ENCODE peak calls at places on chromosome 9, in seven cellular contexts. M is endothelial cell; N is lung; R is RPMI8226; K is activated CD4-positive, alpha-beta T cell treated with anti-CD3 and anti-CD28 coated beads for 24 hours; L is T47D; X is tibial nerve. E is an unnamed sample.

GRCh38 chr9:13939129-13939528 is 374.8 kb downstream of the NFIB start:
- DNase-seq in M (no peak), N (no peak), R (no peak), K (no peak), L (no peak), X (no peak), E (peak; percentile 83)

GRCh38 chr9:38346811-38347735 is 45.4 kb upstream of the ALDH1B1 start:
- DNase-seq in M (no peak), N (no peak), R (no peak), K (no peak), L (no peak), X (no peak), E (no peak)

GRCh38 chr9:3992924-3993323 is 306.9 kb downstream of the GLIS3 start:
- DNase-seq in M (no peak), N (no peak), R (no peak), K (no peak), L (no peak), X (no peak), E (no peak)

GRCh38 chr9:16673171-16673570 is 197.3 kb downstream of the BNC2 start:
- DNase-seq in M (no peak), N (no peak), R (no peak), K (no peak), L (no peak), X (no peak), E (no peak)

GRCh38 chr9:72200452-72200851 is 51.2 kb downstream of the GDA start:
- DNase-seq in M (no peak), N (no peak), R (no peak), K (no peak), L (no peak), X (no peak), E (no peak)

GRCh38 chr9:76803762-76804161 is 39.5 kb downstream of the PCA3 start:
- DNase-seq in M (no peak), N (no peak), R (no peak), K (no peak), L (no peak), X (no peak), E (no peak)

GRCh38 chr9:75164573-75164972 is 76.3 kb downstream of the OSTF1 start:
- DNase-seq in M (no peak), N (no peak), R (no peak), K (no peak), L (no peak), X (no peak), E (no peak)

GRCh38 chr9:9970514-9970913 is 642.3 kb downstream of the PTPRD start:
- DNase-seq in M (no peak), N (no peak), R (no peak), K (no peak), L (no peak), X (no peak), E (no peak)

GRCh38 chr9:134671341-134672113 is 29.9 kb downstream of the COL5A1 start:
- DNase-seq in M (no peak), N (peak; percentile 52), R (no peak), K (no peak), L (no peak), X (no peak), E (no peak)

GRCh38 chr9:91302831-91303230 is 58.9 kb downstream of the AUH start:
- DNase-seq in M (no peak), N (no peak), R (no peak), K (no peak), L (no peak), X (no peak), E (peak; percentile 91)

GRCh38 chr9:35731415-35732184 is 395 bp downstream of the TLN1 start:
- DNase-seq in M (no peak), N (no peak), R (no peak), K (no peak), L (no peak), X (no peak), E (peak; percentile 29)

GRCh38 chr9:37715260-37715659 is 38.3 kb upstream of the TRMT10B start:
- DNase-seq in M (no peak), N (no peak), R (no peak), K (no peak), L (no peak), X (no peak), E (no peak)

GRCh38 chr9:4097490-4097889 is 202.4 kb downstream of the GLIS3 start:
- DNase-seq in M (no peak), N (no peak), R (no peak), K (no peak), L (no peak), X (no peak), E (no peak)

GRCh38 chr9:94721754-94722153 is 4.7 kb upstream of the AOPEP start:
- DNase-seq in M (no peak), N (no peak), R (no peak), K (no peak), L (no peak), X (no peak), E (no peak)

GRCh38 chr9:133127340-133127981 is 6.4 kb upstream of the RALGDS start:
- DNase-seq in M (no peak), N (peak; percentile 80), R (no peak), K (no peak), L (no peak), X (no peak), E (peak; percentile 95)

GRCh38 chr9:95382433-95382832 is 64.9 kb upstream of the FANCC start:
- DNase-seq in M (no peak), N (no peak), R (no peak), K (no peak), L (no peak), X (no peak), E (no peak)

GRCh38 chr9:90124961-90125360 is 517.7 kb downstream of the DIRAS2 start:
- DNase-seq in M (no peak), N (no peak), R (no peak), K (no peak), L (no peak), X (no peak), E (no peak)

GRCh38 chr9:109887079-109887478 is 107.1 kb downstream of the PALM2AKAP2 start:
- DNase-seq in M (no peak), N (no peak), R (no peak), K (no peak), L (no peak), X (no peak), E (peak; percentile 46)

GRCh38 chr9:95573463-95573862 is 56.7 kb upstream of the PTCH1 start:
- DNase-seq in M (no peak), N (no peak), R (no peak), K (no peak), L (no peak), X (no peak), E (no peak)

GRCh38 chr9:129938291-129938979 is 103.2 kb downstream of the USP20 start:
- DNase-seq in M (no peak), N (no peak), R (peak; percentile 14), K (no peak), L (no peak), X (no peak), E (no peak)

GRCh38 chr9:110671849-110672248 is 3.3 kb downstream of the MUSK start:
- DNase-seq in M (no peak), N (no peak), R (no peak), K (no peak), L (no peak), X (no peak), E (peak; percentile 70)

GRCh38 chr9:70466976-70467551 is 52.6 kb upstream of the KLF9 start:
- DNase-seq in M (no peak), N (no peak), R (no peak), K (peak; percentile 35), L (no peak), X (no peak), E (peak; percentile 96)

GRCh38 chr9:93452710-93453046 is 703 bp downstream of the FAM120AOS start:
- DNase-seq in M (no peak), N (no peak), R (peak; percentile 40), K (no peak), L (no peak), X (no peak), E (no peak)

GRCh38 chr9:38144421-38144820 is 75.4 kb upstream of the SHB start:
- DNase-seq in M (no peak), N (no peak), R (no peak), K (no peak), L (no peak), X (no peak), E (peak; percentile 47)

GRCh38 chr9:120477534-120478001 is 102.4 kb downstream of the CDK5RAP2 start:
- DNase-seq in M (peak; percentile 78), N (peak; percentile 66), R (peak; percentile 9), K (no peak), L (peak; percentile 46), X (peak; percentile 33), E (peak; percentile 86)

GRCh38 chr9:14309403-14309802 is 4.5 kb downstream of the NFIB start:
- DNase-seq in M (no peak), N (no peak), R (no peak), K (no peak), L (no peak), X (no peak), E (peak; percentile 65)

GRCh38 chr9:92608221-92609141 is 61.5 kb downstream of the IPPK start:
- DNase-seq in M (no peak), N (no peak), R (no peak), K (no peak), L (no peak), X (no peak), E (no peak)

GRCh38 chr9:77954018-77954417 is 77.6 kb downstream of the GNAQ start:
- DNase-seq in M (no peak), N (no peak), R (no peak), K (no peak), L (no peak), X (no peak), E (no peak)

GRCh38 chr9:100221538-100221937 is 122.5 kb downstream of the INVS start:
- DNase-seq in M (no peak), N (no peak), R (no peak), K (no peak), L (no peak), X (no peak), E (no peak)

GRCh38 chr9:98765276-98765675 is 31.1 kb downstream of the ANKS6 start:
- DNase-seq in M (no peak), N (no peak), R (no peak), K (no peak), L (no peak), X (no peak), E (peak; percentile 76)

GRCh38 chr9:124124729-124125589 is 113.4 kb downstream of the LHX2 start:
- DNase-seq in M (no peak), N (no peak), R (no peak), K (no peak), L (no peak), X (no peak), E (no peak)

GRCh38 chr9:134442087-134442470 is 115.8 kb downstream of the RXRA start:
- DNase-seq in M (no peak), N (no peak), R (no peak), K (no peak), L (no peak), X (no peak), E (no peak)

GRCh38 chr9:75130621-75131020 is 42.3 kb downstream of the OSTF1 start:
- DNase-seq in M (no peak), N (no peak), R (no peak), K (no peak), L (no peak), X (no peak), E (no peak)

GRCh38 chr9:68482548-68482947 is 58.1 kb downstream of the TMEM252 start:
- DNase-seq in M (no peak), N (no peak), R (no peak), K (no peak), L (no peak), X (no peak), E (no peak)

GRCh38 chr9:134214766-134215394 is 50.5 kb upstream of the RNU6ATAC start:
- DNase-seq in M (no peak), N (no peak), R (no peak), K (no peak), L (no peak), X (no peak), E (no peak)

GRCh38 chr9:94971378-94972131 is 245.1 kb downstream of the AOPEP start:
- DNase-seq in M (no peak), N (no peak), R (no peak), K (no peak), L (no peak), X (no peak), E (no peak)

GRCh38 chr9:135983745-135984710 is 22.9 kb upstream of the UBAC1 start:
- DNase-seq in M (no peak), N (no peak), R (no peak), K (no peak), L (peak; percentile 85), X (no peak), E (no peak)

GRCh38 chr9:115944166-115944948 is 209.2 kb upstream of the PAPPA start:
- DNase-seq in M (no peak), N (peak; percentile 70), R (no peak), K (no peak), L (peak; percentile 12), X (peak; percentile 51), E (peak; percentile 97)

E was measured in bronchial epithelial cell.